ENCODE peak calls at places on chromosomes 1 and 21, in five cellular contexts. One of them, this sample, is unnamed.

GRCh38 chr1:161115132-161115711 is 2.6 kb downstream of the PFDN2 start:
- DNase-seq in HepG2: peak; percentile 32
- DNase-seq in fibroblast of lung: peak; percentile 90
- DNase-seq in astrocyte: peak; percentile 96
- DNase-seq in IMR-90: peak; percentile 94
- DNase-seq in this sample: no peak

GRCh38 chr1:100443739-100444571 is 91.6 kb downstream of the CDC14A start:
- DNase-seq in IMR-90: peak; percentile 86
- DNase-seq in fibroblast of lung: peak; percentile 18
- DNase-seq in HepG2: no peak
- DNase-seq in astrocyte: peak; percentile 89
- DNase-seq in this sample: peak; percentile 23

GRCh38 chr1:2592672-2593071 is 6.1 kb downstream of the PRXL2B start:
- DNase-seq in IMR-90: no peak
- DNase-seq in HepG2: no peak
- DNase-seq in fibroblast of lung: no peak
- DNase-seq in astrocyte: no peak
- DNase-seq in this sample: peak; percentile 77

GRCh38 chr1:57845041-57845440 is 421.2 kb upstream of the DAB1 start:
- DNase-seq in astrocyte: peak; percentile 83
- DNase-seq in IMR-90: no peak
- DNase-seq in HepG2: no peak
- DNase-seq in fibroblast of lung: no peak
- DNase-seq in this sample: no peak

GRCh38 chr1:176205322-176205914 is 1.7 kb downstream of the COP1 start:
- DNase-seq in HepG2: no peak
- DNase-seq in IMR-90: peak; percentile 31
- DNase-seq in fibroblast of lung: peak; percentile 23
- DNase-seq in astrocyte: peak; percentile 1
- DNase-seq in this sample: peak; percentile 29

GRCh38 chr1:113073457-113073950 is 506 bp downstream of the LRIG2 start:
- DNase-seq in HepG2: peak; percentile 65
- DNase-seq in astrocyte: peak; percentile 50
- DNase-seq in fibroblast of lung: peak; percentile 62
- DNase-seq in IMR-90: peak; percentile 61
- DNase-seq in this sample: peak; percentile 54

GRCh38 chr1:182614796-182615451 is 10.7 kb upstream of the RGS16 start:
- DNase-seq in HepG2: no peak
- DNase-seq in fibroblast of lung: peak; percentile 79
- DNase-seq in IMR-90: peak; percentile 79
- DNase-seq in astrocyte: peak; percentile 73
- DNase-seq in this sample: peak; percentile 47

GRCh38 chr21:15521644-15522001 is 208.2 kb upstream of the USP25 start:
- DNase-seq in HepG2: no peak
- DNase-seq in astrocyte: no peak
- DNase-seq in IMR-90: no peak
- DNase-seq in fibroblast of lung: no peak
- DNase-seq in this sample: no peak

GRCh38 chr1:162279099-162279498 is 97.6 kb downstream of the SPATA46 start:
- DNase-seq in fibroblast of lung: no peak
- DNase-seq in IMR-90: no peak
- DNase-seq in astrocyte: no peak
- DNase-seq in HepG2: no peak
- DNase-seq in this sample: no peak

GRCh38 chr1:212161231-212161781 is 123.9 kb upstream of the PPP2R5A start:
- DNase-seq in astrocyte: peak; percentile 88
- DNase-seq in HepG2: no peak
- DNase-seq in IMR-90: peak; percentile 87
- DNase-seq in fibroblast of lung: peak; percentile 61
- DNase-seq in this sample: peak; percentile 49

GRCh38 chr1:57381871-57382270 is 42.0 kb downstream of the DAB1 start:
- DNase-seq in HepG2: no peak
- DNase-seq in astrocyte: no peak
- DNase-seq in IMR-90: no peak
- DNase-seq in fibroblast of lung: no peak
- DNase-seq in this sample: no peak

GRCh38 chr1:31764307-31765040 is at the start of gene ADGRB2:
- DNase-seq in IMR-90: no peak
- DNase-seq in HepG2: no peak
- DNase-seq in astrocyte: no peak
- DNase-seq in fibroblast of lung: no peak
- DNase-seq in this sample: no peak

GRCh38 chr1:38464071-38464661 is 395.4 kb downstream of the RRAGC start:
- DNase-seq in fibroblast of lung: no peak
- DNase-seq in HepG2: no peak
- DNase-seq in astrocyte: no peak
- DNase-seq in IMR-90: no peak
- DNase-seq in this sample: no peak

GRCh38 chr1:201224671-201225400 is 34.2 kb downstream of the IGFN1 start:
- DNase-seq in HepG2: no peak
- DNase-seq in fibroblast of lung: no peak
- DNase-seq in astrocyte: no peak
- DNase-seq in IMR-90: no peak
- DNase-seq in this sample: no peak

GRCh38 chr1:206717237-206717989 is 32.7 kb downstream of the MAPKAPK2 start:
- DNase-seq in HepG2: no peak
- DNase-seq in fibroblast of lung: peak; percentile 63
- DNase-seq in IMR-90: no peak
- DNase-seq in astrocyte: no peak
- DNase-seq in this sample: peak; percentile 27

GRCh38 chr1:215860833-215861232 is 293.7 kb downstream of the KCTD3 start:
- DNase-seq in fibroblast of lung: no peak
- DNase-seq in HepG2: no peak
- DNase-seq in astrocyte: no peak
- DNase-seq in IMR-90: no peak
- DNase-seq in this sample: no peak
- H3K4me1 ChIP-seq in fibroblast of lung: no peaks in the 10 kb centered on the region
- H3K4me1 ChIP-seq in HepG2: peaks cover 6% of the 10 kb centered on the region
- H3K4me1 ChIP-seq in astrocyte: no peaks in the 10 kb centered on the region
- H3K4me1 ChIP-seq in IMR-90: no peaks in the 10 kb centered on the region
- H3K4me1 ChIP-seq in this sample: no peaks in the 10 kb centered on the region

GRCh38 chr1:99327357-99327756 is 63.1 kb downstream of the PLPPR4 start:
- DNase-seq in fibroblast of lung: no peak
- DNase-seq in IMR-90: no peak
- DNase-seq in astrocyte: no peak
- DNase-seq in HepG2: no peak
- DNase-seq in this sample: no peak

GRCh38 chr1:99331083-99331482 is 66.8 kb downstream of the PLPPR4 start:
- DNase-seq in IMR-90: no peak
- DNase-seq in astrocyte: no peak
- DNase-seq in HepG2: no peak
- DNase-seq in fibroblast of lung: no peak
- DNase-seq in this sample: no peak

GRCh38 chr1:99328171-99328570 is 63.9 kb downstream of the PLPPR4 start:
- DNase-seq in IMR-90: no peak
- DNase-seq in astrocyte: no peak
- DNase-seq in fibroblast of lung: no peak
- DNase-seq in HepG2: no peak
- DNase-seq in this sample: no peak

DNA sequence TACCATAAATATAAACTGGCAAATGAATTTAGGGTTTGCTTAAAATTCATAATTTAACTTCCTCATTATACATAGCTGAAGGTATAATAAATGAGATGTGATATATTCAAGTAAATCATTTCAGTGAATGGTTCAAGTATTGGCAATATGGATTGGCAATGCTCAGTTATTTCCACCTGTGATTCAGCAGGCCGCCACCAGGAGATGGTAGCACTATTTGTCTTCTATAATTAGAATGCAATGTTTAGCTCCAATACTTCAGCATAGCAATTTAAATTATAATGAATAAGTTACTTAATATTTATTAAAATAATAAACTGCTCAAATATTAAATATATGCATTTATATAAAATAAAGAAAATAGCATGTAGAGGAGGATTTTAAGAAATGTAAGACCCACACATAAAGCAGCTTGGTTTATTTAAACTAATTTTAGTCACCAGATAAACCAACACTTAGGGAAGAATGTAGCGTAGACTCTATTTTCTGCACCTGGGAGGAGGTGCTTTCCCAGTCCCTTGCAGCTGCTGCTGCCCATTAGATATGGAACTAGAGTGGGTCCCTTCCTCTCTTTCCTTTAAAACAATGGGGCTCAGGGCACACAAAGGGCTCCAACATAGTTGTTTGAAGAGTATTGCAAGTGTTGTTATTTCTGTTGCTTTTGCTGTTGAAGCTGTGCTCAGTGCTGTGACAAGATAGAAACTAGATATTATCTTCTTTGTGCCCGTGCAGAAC is 62.1 kb downstream of the PLPPR4 start:
- DNase-seq in fibroblast of lung: no peak
- DNase-seq in IMR-90: no peak
- DNase-seq in HepG2: peak; percentile 13
- DNase-seq in astrocyte: no peak
- DNase-seq in this sample: no peak
- H3K27ac ChIP-seq in fibroblast of lung: no peak overlapping the region
- H3K27ac ChIP-seq in IMR-90: no peak overlapping the region
- H3K27ac ChIP-seq in HepG2: no peak overlapping the region
- H3K27ac ChIP-seq in astrocyte: no peak overlapping the region
- H3K27ac ChIP-seq in this sample: no peak overlapping the region

GRCh38 chr1:9246841-9247785 is 12.5 kb downstream of the H6PD start:
- DNase-seq in astrocyte: no peak
- DNase-seq in HepG2: no peak
- DNase-seq in fibroblast of lung: no peak
- DNase-seq in IMR-90: no peak
- DNase-seq in this sample: no peak
- H3K4me1 ChIP-seq in astrocyte: peaks cover 13% of the 10 kb centered on the region
- H3K4me1 ChIP-seq in HepG2: peaks cover 69% of the 10 kb centered on the region
- H3K4me1 ChIP-seq in fibroblast of lung: no peaks in the 10 kb centered on the region
- H3K4me1 ChIP-seq in IMR-90: peaks cover 15% of the 10 kb centered on the region
- H3K4me1 ChIP-seq in this sample: peaks cover 3% of the 10 kb centered on the region

DNA sequence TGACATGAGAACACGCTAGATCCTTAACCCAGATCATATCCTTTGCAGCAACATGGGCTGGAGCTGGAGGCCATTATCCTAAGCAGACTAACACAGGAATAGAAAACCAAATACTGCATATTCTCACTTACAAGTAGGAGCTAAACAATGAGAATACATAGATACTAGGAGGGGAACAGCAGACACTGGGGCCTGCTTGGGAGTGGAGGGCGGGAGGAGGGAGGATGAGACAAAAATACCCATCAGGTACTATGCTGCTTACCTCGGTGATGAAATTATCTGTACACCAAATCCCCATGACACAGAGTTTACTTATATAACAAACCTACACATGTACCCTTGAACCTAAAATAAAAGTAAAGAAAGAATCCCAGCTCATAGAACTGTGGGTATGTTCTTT is 1.2 kb upstream of the MOB3C start:
- DNase-seq in IMR-90: no peak
- DNase-seq in astrocyte: no peak
- DNase-seq in HepG2: no peak
- DNase-seq in fibroblast of lung: no peak
- DNase-seq in this sample: no peak
- H3K27ac ChIP-seq in IMR-90: no peak overlapping the region
- H3K27ac ChIP-seq in astrocyte: no peak overlapping the region
- H3K27ac ChIP-seq in HepG2: no peak overlapping the region
- H3K27ac ChIP-seq in fibroblast of lung: no peak overlapping the region
- H3K27ac ChIP-seq in this sample: no peak overlapping the region

DNA sequence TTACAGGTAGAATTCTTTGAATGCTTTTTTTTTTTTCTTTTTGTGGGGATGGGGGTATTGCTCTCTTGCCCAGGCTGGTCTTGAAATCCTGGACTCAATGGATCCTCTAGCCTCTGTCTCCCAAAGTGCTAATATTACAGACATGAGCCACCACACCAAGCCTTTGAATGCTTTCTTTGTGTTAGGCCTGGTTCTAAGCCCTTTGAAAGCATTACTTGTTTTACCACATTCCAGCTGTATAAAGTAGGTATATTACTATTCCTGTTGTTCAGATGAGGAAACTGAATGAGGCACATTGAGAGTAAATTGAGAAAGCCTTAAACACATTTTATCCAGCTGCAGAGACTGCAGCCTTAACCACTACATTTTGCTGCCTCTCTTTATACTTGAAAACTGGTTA is 841.8 kb upstream of the ADGRL4 start:
- DNase-seq in IMR-90: peak; percentile 10
- DNase-seq in HepG2: no peak
- DNase-seq in fibroblast of lung: no peak
- DNase-seq in astrocyte: no peak
- DNase-seq in this sample: no peak
- H3K4me1 ChIP-seq in IMR-90: peaks cover under 1% of the 10 kb centered on the region
- H3K4me1 ChIP-seq in HepG2: no peaks in the 10 kb centered on the region
- H3K4me1 ChIP-seq in fibroblast of lung: no peaks in the 10 kb centered on the region
- H3K4me1 ChIP-seq in astrocyte: no peaks in the 10 kb centered on the region
- H3K4me1 ChIP-seq in this sample: no peaks in the 10 kb centered on the region

GRCh38 chr1:227945891-227946623 is 1.7 kb downstream of the WNT9A start:
- DNase-seq in HepG2: peak; percentile 34
- DNase-seq in astrocyte: peak; percentile 53
- DNase-seq in fibroblast of lung: peak; percentile 80
- DNase-seq in IMR-90: peak; percentile 51
- DNase-seq in this sample: peak; percentile 80
- H3K27ac ChIP-seq in HepG2: no peak overlapping the region
- H3K27ac ChIP-seq in astrocyte: no peak overlapping the region
- H3K27ac ChIP-seq in fibroblast of lung: no peak overlapping the region
- H3K27ac ChIP-seq in IMR-90: no peak overlapping the region
- H3K27ac ChIP-seq in this sample: peak overlapping the region; percentile 72

GRCh38 chr1:27113861-27114260 is 41.1 kb downstream of the SLC9A1 start:
- DNase-seq in IMR-90: no peak
- DNase-seq in HepG2: no peak
- DNase-seq in astrocyte: no peak
- DNase-seq in fibroblast of lung: no peak
- DNase-seq in this sample: no peak
- H3K4me1 ChIP-seq in IMR-90: peaks cover 36% of the 10 kb centered on the region
- H3K4me1 ChIP-seq in HepG2: peaks cover 24% of the 10 kb centered on the region
- H3K4me1 ChIP-seq in astrocyte: peaks cover 41% of the 10 kb centered on the region
- H3K4me1 ChIP-seq in fibroblast of lung: peaks cover 41% of the 10 kb centered on the region
- H3K4me1 ChIP-seq in this sample: peaks cover 11% of the 10 kb centered on the region

This sample was measured in small intestine.